ENCODE peak calls at places on chromosomes 3 and 15, in nine cellular contexts. One of them, this sample, is unnamed.

GRCh38 chr3:3089017-3089416 is 21.2 kb downstream of the IL5RA start:
- DNase-seq in astrocyte of the spinal cord: no peak
- DNase-seq in lower leg skin: no peak
- DNase-seq in activated B cell treated with CpG ODN at 0.5 μM for 24 hours: no peak
- DNase-seq in breast epithelium: no peak
- DNase-seq in heart left ventricle: no peak
- DNase-seq in psoas muscle: no peak
- DNase-seq in RWPE1: no peak
- DNase-seq in GM13977: peak; percentile 26
- DNase-seq in this sample: no peak

GRCh38 chr3:194840661-194841514 is 155.2 kb downstream of the FAM43A start:
- DNase-seq in astrocyte of the spinal cord: peak; percentile 9
- DNase-seq in lower leg skin: no peak
- DNase-seq in activated B cell treated with CpG ODN at 0.5 μM for 24 hours: no peak
- DNase-seq in breast epithelium: no peak
- DNase-seq in heart left ventricle: no peak
- DNase-seq in psoas muscle: no peak
- DNase-seq in RWPE1: no peak
- DNase-seq in GM13977: no peak
- DNase-seq in this sample: no peak

GRCh38 chr15:70596354-70597055 is 166.9 kb downstream of the UACA start:
- DNase-seq in astrocyte of the spinal cord: peak; percentile 88
- DNase-seq in lower leg skin: no peak
- DNase-seq in activated B cell treated with CpG ODN at 0.5 μM for 24 hours: no peak
- DNase-seq in breast epithelium: no peak
- DNase-seq in heart left ventricle: no peak
- DNase-seq in psoas muscle: no peak
- DNase-seq in RWPE1: peak; percentile 88
- DNase-seq in GM13977: no peak
- DNase-seq in this sample: no peak

GRCh38 chr3:64163755-64164148 is 61.5 kb downstream of the PRICKLE2 start:
- DNase-seq in astrocyte of the spinal cord: peak; percentile 86
- DNase-seq in lower leg skin: no peak
- DNase-seq in activated B cell treated with CpG ODN at 0.5 μM for 24 hours: no peak
- DNase-seq in breast epithelium: no peak
- DNase-seq in heart left ventricle: no peak
- DNase-seq in psoas muscle: no peak
- DNase-seq in RWPE1: peak; percentile 51
- DNase-seq in GM13977: peak; percentile 42
- DNase-seq in this sample: no peak

GRCh38 chr15:85582719-85583089 is 202.3 kb downstream of the AKAP13 start:
- DNase-seq in astrocyte of the spinal cord: no peak
- DNase-seq in lower leg skin: peak; percentile 90
- DNase-seq in activated B cell treated with CpG ODN at 0.5 μM for 24 hours: no peak
- DNase-seq in breast epithelium: peak; percentile 35
- DNase-seq in heart left ventricle: peak; percentile 74
- DNase-seq in psoas muscle: peak; percentile 43
- DNase-seq in RWPE1: no peak
- DNase-seq in GM13977: peak; percentile 42
- DNase-seq in this sample: no peak

GRCh38 chr3:33299395-33300081 is 22.3 kb downstream of the FBXL2 start:
- DNase-seq in astrocyte of the spinal cord: peak; percentile 78
- DNase-seq in lower leg skin: no peak
- DNase-seq in activated B cell treated with CpG ODN at 0.5 μM for 24 hours: no peak
- DNase-seq in breast epithelium: no peak
- DNase-seq in heart left ventricle: no peak
- DNase-seq in psoas muscle: no peak
- DNase-seq in RWPE1: peak; percentile 35
- DNase-seq in GM13977: no peak
- DNase-seq in this sample: no peak

GRCh38 chr3:4338751-4339150 is 35.6 kb downstream of the SETMAR start:
- DNase-seq in astrocyte of the spinal cord: no peak
- DNase-seq in lower leg skin: no peak
- DNase-seq in activated B cell treated with CpG ODN at 0.5 μM for 24 hours: no peak
- DNase-seq in breast epithelium: no peak
- DNase-seq in heart left ventricle: no peak
- DNase-seq in psoas muscle: no peak
- DNase-seq in RWPE1: no peak
- DNase-seq in GM13977: no peak
- DNase-seq in this sample: no peak

GRCh38 chr3:64945171-64945684 is 257.4 kb upstream of the ADAMTS9 start:
- DNase-seq in astrocyte of the spinal cord: peak; percentile 12
- DNase-seq in lower leg skin: no peak
- DNase-seq in activated B cell treated with CpG ODN at 0.5 μM for 24 hours: no peak
- DNase-seq in breast epithelium: no peak
- DNase-seq in heart left ventricle: no peak
- DNase-seq in psoas muscle: no peak
- DNase-seq in RWPE1: no peak
- DNase-seq in GM13977: no peak
- DNase-seq in this sample: no peak

GRCh38 chr3:7978104-7978457 is 523.5 kb upstream of the LMCD1 start:
- DNase-seq in astrocyte of the spinal cord: no peak
- DNase-seq in lower leg skin: no peak
- DNase-seq in activated B cell treated with CpG ODN at 0.5 μM for 24 hours: no peak
- DNase-seq in breast epithelium: no peak
- DNase-seq in heart left ventricle: no peak
- DNase-seq in psoas muscle: no peak
- DNase-seq in RWPE1: no peak
- DNase-seq in GM13977: no peak
- DNase-seq in this sample: no peak

GRCh38 chr3:64104006-64104405 is 80.7 kb upstream of the PSMD6 start:
- DNase-seq in astrocyte of the spinal cord: no peak
- DNase-seq in lower leg skin: no peak
- DNase-seq in activated B cell treated with CpG ODN at 0.5 μM for 24 hours: no peak
- DNase-seq in breast epithelium: no peak
- DNase-seq in heart left ventricle: no peak
- DNase-seq in psoas muscle: no peak
- DNase-seq in RWPE1: no peak
- DNase-seq in GM13977: no peak
- DNase-seq in this sample: no peak

GRCh38 chr15:45884289-45884688 is 249.5 kb downstream of the SQOR start:
- DNase-seq in astrocyte of the spinal cord: no peak
- DNase-seq in lower leg skin: no peak
- DNase-seq in activated B cell treated with CpG ODN at 0.5 μM for 24 hours: no peak
- DNase-seq in breast epithelium: no peak
- DNase-seq in heart left ventricle: no peak
- DNase-seq in psoas muscle: no peak
- DNase-seq in RWPE1: no peak
- DNase-seq in GM13977: no peak
- DNase-seq in this sample: no peak

GRCh38 chr3:151443583-151443982 is 17.3 kb downstream of the IGSF10 start:
- DNase-seq in astrocyte of the spinal cord: no peak
- DNase-seq in lower leg skin: no peak
- DNase-seq in activated B cell treated with CpG ODN at 0.5 μM for 24 hours: no peak
- DNase-seq in breast epithelium: no peak
- DNase-seq in heart left ventricle: no peak
- DNase-seq in psoas muscle: no peak
- DNase-seq in RWPE1: no peak
- DNase-seq in GM13977: no peak
- DNase-seq in this sample: no peak

GRCh38 chr15:80838012-80838411 is 58.8 kb downstream of the CEMIP start:
- DNase-seq in astrocyte of the spinal cord: no peak
- DNase-seq in lower leg skin: no peak
- DNase-seq in activated B cell treated with CpG ODN at 0.5 μM for 24 hours: no peak
- DNase-seq in breast epithelium: no peak
- DNase-seq in heart left ventricle: no peak
- DNase-seq in psoas muscle: no peak
- DNase-seq in RWPE1: no peak
- DNase-seq in GM13977: no peak
- DNase-seq in this sample: no peak

GRCh38 chr3:102537122-102537521 is 102.3 kb downstream of the ZPLD1 start:
- DNase-seq in astrocyte of the spinal cord: no peak
- DNase-seq in lower leg skin: no peak
- DNase-seq in activated B cell treated with CpG ODN at 0.5 μM for 24 hours: no peak
- DNase-seq in breast epithelium: no peak
- DNase-seq in heart left ventricle: no peak
- DNase-seq in psoas muscle: no peak
- DNase-seq in RWPE1: no peak
- DNase-seq in GM13977: no peak
- DNase-seq in this sample: no peak

GRCh38 chr3:156576887-156577427 is 22.0 kb upstream of the SSR3 start:
- DNase-seq in astrocyte of the spinal cord: no peak
- DNase-seq in lower leg skin: no peak
- DNase-seq in activated B cell treated with CpG ODN at 0.5 μM for 24 hours: no peak
- DNase-seq in breast epithelium: no peak
- DNase-seq in heart left ventricle: no peak
- DNase-seq in psoas muscle: no peak
- DNase-seq in RWPE1: no peak
- DNase-seq in GM13977: no peak
- DNase-seq in this sample: no peak

GRCh38 chr3:116905805-116906204 is 196.2 kb downstream of the TUSC7 start:
- DNase-seq in astrocyte of the spinal cord: no peak
- DNase-seq in lower leg skin: no peak
- DNase-seq in activated B cell treated with CpG ODN at 0.5 μM for 24 hours: no peak
- DNase-seq in breast epithelium: no peak
- DNase-seq in heart left ventricle: no peak
- DNase-seq in psoas muscle: no peak
- DNase-seq in RWPE1: no peak
- DNase-seq in GM13977: no peak
- DNase-seq in this sample: no peak

GRCh38 chr3:193903257-193903807 is 232.6 kb upstream of the HES1 start:
- DNase-seq in astrocyte of the spinal cord: no peak
- DNase-seq in lower leg skin: no peak
- DNase-seq in activated B cell treated with CpG ODN at 0.5 μM for 24 hours: no peak
- DNase-seq in breast epithelium: no peak
- DNase-seq in heart left ventricle: no peak
- DNase-seq in psoas muscle: no peak
- DNase-seq in RWPE1: no peak
- DNase-seq in GM13977: no peak
- DNase-seq in this sample: no peak

GRCh38 chr15:96171271-96171739 is 159.2 kb upstream of the NR2F2 start:
- DNase-seq in astrocyte of the spinal cord: peak; percentile 6
- DNase-seq in lower leg skin: no peak
- DNase-seq in activated B cell treated with CpG ODN at 0.5 μM for 24 hours: no peak
- DNase-seq in breast epithelium: no peak
- DNase-seq in heart left ventricle: no peak
- DNase-seq in psoas muscle: no peak
- DNase-seq in RWPE1: peak; percentile 13
- DNase-seq in GM13977: no peak
- DNase-seq in this sample: no peak

GRCh38 chr3:189258261-189258660 is 86.5 kb downstream of the TPRG1 start:
- DNase-seq in astrocyte of the spinal cord: no peak
- DNase-seq in lower leg skin: no peak
- DNase-seq in activated B cell treated with CpG ODN at 0.5 μM for 24 hours: no peak
- DNase-seq in breast epithelium: no peak
- DNase-seq in heart left ventricle: peak; percentile 42
- DNase-seq in psoas muscle: no peak
- DNase-seq in RWPE1: no peak
- DNase-seq in GM13977: no peak
- DNase-seq in this sample: no peak

DNA sequence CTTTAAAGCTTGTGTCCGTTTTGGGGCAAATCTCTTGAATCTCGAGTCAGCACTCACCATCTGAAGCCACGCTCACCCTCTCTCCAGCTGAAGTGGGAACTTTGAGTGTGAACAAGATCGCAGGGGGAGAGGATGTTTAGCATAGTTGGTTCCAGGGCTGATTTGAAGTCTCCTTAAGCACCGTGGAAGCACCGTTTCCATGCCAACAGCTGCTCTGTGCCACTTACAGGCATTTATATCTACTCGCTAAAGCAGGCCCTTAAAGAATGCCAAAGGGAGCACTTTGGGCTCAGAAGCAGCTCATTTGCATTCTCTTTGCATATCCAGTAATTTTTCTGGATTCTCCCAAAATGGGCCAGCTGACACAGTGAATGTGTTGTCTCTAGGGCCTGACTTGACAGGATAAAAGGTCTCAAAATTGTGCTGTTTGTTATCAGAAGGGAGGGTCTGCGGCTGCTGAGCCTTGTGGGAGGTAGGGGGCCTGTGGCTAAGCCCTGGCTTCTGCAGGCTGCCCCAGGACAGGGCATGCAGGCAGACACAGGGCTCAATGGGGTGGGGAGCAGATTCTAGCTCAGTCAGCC is 138.6 kb downstream of the FBLN2 start:
- DNase-seq in astrocyte of the spinal cord: no peak
- DNase-seq in lower leg skin: no peak
- DNase-seq in activated B cell treated with CpG ODN at 0.5 μM for 24 hours: no peak
- DNase-seq in breast epithelium: no peak
- DNase-seq in heart left ventricle: no peak
- DNase-seq in psoas muscle: no peak
- DNase-seq in RWPE1: no peak
- DNase-seq in GM13977: no peak
- DNase-seq in this sample: no peak
- TF ChIP-seq CTCF in astrocyte of the spinal cord: no peak
- TF ChIP-seq CTCF in lower leg skin: no peak
- TF ChIP-seq CTCF in activated B cell treated with CpG ODN at 0.5 μM for 24 hours: no peak
- TF ChIP-seq CTCF in breast epithelium: no peak
- TF ChIP-seq CTCF in heart left ventricle: no peak
- TF ChIP-seq CTCF in psoas muscle: no peak
- TF ChIP-seq CTCF in RWPE1: no peak
- TF ChIP-seq CTCF in GM13977: no peak
- TF ChIP-seq CTCF in this sample: no peak

GRCh38 chr3:126737527-126737926 is 33.5 kb downstream of the CHCHD6 start:
- DNase-seq in astrocyte of the spinal cord: no peak
- DNase-seq in lower leg skin: peak; percentile 13
- DNase-seq in activated B cell treated with CpG ODN at 0.5 μM for 24 hours: no peak
- DNase-seq in breast epithelium: no peak
- DNase-seq in heart left ventricle: no peak
- DNase-seq in psoas muscle: no peak
- DNase-seq in RWPE1: no peak
- DNase-seq in GM13977: no peak
- DNase-seq in this sample: no peak
- TF ChIP-seq CTCF in astrocyte of the spinal cord: peak; percentile 15
- TF ChIP-seq CTCF in lower leg skin: no peak
- TF ChIP-seq CTCF in activated B cell treated with CpG ODN at 0.5 μM for 24 hours: no peak
- TF ChIP-seq CTCF in breast epithelium: no peak
- TF ChIP-seq CTCF in heart left ventricle: no peak
- TF ChIP-seq CTCF in psoas muscle: no peak
- TF ChIP-seq CTCF in RWPE1: no peak
- TF ChIP-seq CTCF in GM13977: peak; percentile 25
- TF ChIP-seq CTCF in this sample: peak; percentile 24

GRCh38 chr3:108589081-108589997 is at the start of the genes CIP2A and DZIP3:
- DNase-seq in astrocyte of the spinal cord: peak; percentile 97
- DNase-seq in lower leg skin: peak; percentile 94
- DNase-seq in activated B cell treated with CpG ODN at 0.5 μM for 24 hours: peak; percentile 85
- DNase-seq in breast epithelium: peak; percentile 55
- DNase-seq in heart left ventricle: peak; percentile 90
- DNase-seq in psoas muscle: peak; percentile 89
- DNase-seq in RWPE1: peak; percentile 90
- DNase-seq in GM13977: peak; percentile 81
- DNase-seq in this sample: peak; percentile 93
- TF ChIP-seq CTCF in astrocyte of the spinal cord: no peak
- TF ChIP-seq CTCF in lower leg skin: no peak
- TF ChIP-seq CTCF in activated B cell treated with CpG ODN at 0.5 μM for 24 hours: no peak
- TF ChIP-seq CTCF in breast epithelium: no peak
- TF ChIP-seq CTCF in heart left ventricle: no peak
- TF ChIP-seq CTCF in psoas muscle: no peak
- TF ChIP-seq CTCF in RWPE1: no peak
- TF ChIP-seq CTCF in GM13977: no peak
- TF ChIP-seq CTCF in this sample: no peak

DNA sequence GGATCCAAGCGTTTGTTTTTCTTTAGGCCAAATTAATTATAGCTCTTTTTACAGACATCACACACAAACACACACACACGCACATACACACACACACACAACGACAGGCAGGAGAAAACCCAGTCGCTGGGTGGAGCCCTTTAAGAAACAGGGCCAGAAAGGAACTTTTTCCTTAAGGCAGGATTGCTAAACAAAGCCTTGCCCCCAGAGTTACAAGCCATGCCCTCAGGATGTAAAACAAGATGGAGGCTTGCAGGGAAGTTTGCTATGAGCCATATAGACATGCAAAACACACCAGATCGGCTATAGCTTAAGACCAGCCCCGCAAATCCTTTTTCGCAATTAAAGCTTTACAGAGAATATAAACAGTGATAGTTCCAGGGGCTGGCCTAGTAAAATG is 16.3 kb upstream of the IQCF2 start:
- DNase-seq in astrocyte of the spinal cord: no peak
- DNase-seq in lower leg skin: no peak
- DNase-seq in activated B cell treated with CpG ODN at 0.5 μM for 24 hours: no peak
- DNase-seq in breast epithelium: no peak
- DNase-seq in heart left ventricle: no peak
- DNase-seq in psoas muscle: no peak
- DNase-seq in RWPE1: no peak
- DNase-seq in GM13977: no peak
- DNase-seq in this sample: no peak
- TF ChIP-seq CTCF in astrocyte of the spinal cord: no peak
- TF ChIP-seq CTCF in lower leg skin: no peak
- TF ChIP-seq CTCF in activated B cell treated with CpG ODN at 0.5 μM for 24 hours: no peak
- TF ChIP-seq CTCF in breast epithelium: no peak
- TF ChIP-seq CTCF in heart left ventricle: no peak
- TF ChIP-seq CTCF in psoas muscle: no peak
- TF ChIP-seq CTCF in RWPE1: no peak
- TF ChIP-seq CTCF in GM13977: no peak
- TF ChIP-seq CTCF in this sample: no peak